ENCODE peak calls at places on chromosomes 5 and 9, in six cellular contexts. Y, B, J, I, P and T are unnamed samples.

GRCh38 chr9:65404232-65405006 is 119.4 kb upstream of the FOXD4L5 start:
- DNase-seq in J (no peak), B (no peak), I (no peak), P (no peak), Y (no peak), T (no peak)

GRCh38 chr5:26432393-26432792 is 606.0 kb downstream of the CDH9 start:
- DNase-seq in B (no peak), Y (no peak), J (no peak), I (no peak), P (no peak), T (no peak)

GRCh38 chr5:81698806-81699205 is 52.1 kb downstream of the SSBP2 start:
- DNase-seq in B (no peak), J (no peak), P (no peak), Y (no peak), I (no peak), T (no peak)

GRCh38 chr9:107260437-107261081 is 22.5 kb upstream of the RAD23B start:
- DNase-seq in B (no peak), I (no peak), J (peak; percentile 66), P (no peak), Y (no peak), T (peak; percentile 64)

GRCh38 chr9:19521205-19521604 is 112.4 kb downstream of the ACER2 start:
- DNase-seq in B (no peak), P (no peak), J (no peak), I (no peak), Y (no peak), T (no peak)

GRCh38 chr5:141686648-141687416 is 4.8 kb upstream of the ARAP3 start:
- DNase-seq in P (no peak), J (no peak), B (no peak), Y (no peak), I (no peak), T (no peak)

GRCh38 chr9:86953181-86953580 is 5.9 kb upstream of the GAS1 start:
- DNase-seq in J (no peak), Y (no peak), B (no peak), I (no peak), P (no peak), T (no peak)

GRCh38 chr9:37745970-37746369 is 7.6 kb upstream of the TRMT10B start:
- DNase-seq in Y (no peak), I (no peak), B (no peak), J (no peak), P (no peak), T (no peak)

GRCh38 chr5:33941090-33941489 is 4.9 kb downstream of the RXFP3 start:
- DNase-seq in I (no peak), B (no peak), Y (no peak), P (no peak), J (no peak), T (no peak)

GRCh38 chr9:135533093-135533492 is 11.9 kb downstream of the LCN1 start:
- DNase-seq in B (no peak), P (no peak), J (no peak), I (no peak), Y (no peak), T (no peak)

GRCh38 chr5:194603-195209 is 3.4 kb downstream of the LRRC14B start:
- DNase-seq in I (no peak), P (no peak), Y (no peak), J (no peak), B (no peak), T (no peak)

GRCh38 chr9:15243086-15243485 is 63.9 kb downstream of the TTC39B start:
- DNase-seq in B (no peak), P (peak; percentile 55), I (no peak), J (no peak), Y (no peak), T (no peak)

GRCh38 chr5:146390469-146390868 is 51.8 kb downstream of the POU4F3 start:
- DNase-seq in P (no peak), I (no peak), J (no peak), Y (no peak), B (no peak), T (no peak)

GRCh38 chr5:1125030-1125357 is 13.1 kb upstream of the SLC12A7 start:
- DNase-seq in P (peak; percentile 52), J (no peak), I (peak; percentile 82), B (no peak), Y (no peak), T (no peak)

DNA sequence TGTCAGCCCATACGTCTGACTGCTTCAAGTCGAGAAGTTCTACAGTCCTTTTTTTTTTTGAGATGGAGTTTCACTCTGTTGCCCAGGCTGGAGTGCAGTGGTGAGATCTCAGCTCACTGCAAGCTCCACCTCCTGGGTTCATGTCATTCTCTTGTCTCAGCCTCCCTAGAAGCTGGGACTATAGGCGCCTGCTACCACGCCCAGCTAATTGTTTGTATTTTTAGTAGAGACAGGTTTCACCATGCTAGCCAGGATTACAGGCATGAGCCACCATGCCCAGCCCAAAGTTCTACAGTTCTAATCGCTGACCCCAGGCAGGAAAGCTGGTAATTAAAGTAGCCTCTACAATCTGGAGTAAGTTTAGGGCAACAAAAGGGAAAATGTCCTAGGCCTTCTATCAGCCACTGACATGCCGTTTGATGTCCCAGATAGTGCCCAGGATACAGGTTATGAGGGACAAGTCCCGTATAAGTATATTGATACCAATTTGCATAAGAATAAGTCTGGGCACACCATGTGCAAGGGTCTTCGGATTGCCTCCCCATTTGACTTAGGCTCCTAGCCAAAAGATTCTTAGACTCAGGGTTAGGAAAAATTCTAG is 1110.8 kb downstream of the TAF11L14 start:
- DNase-seq in J (no peak), I (no peak), B (no peak), P (no peak), Y (no peak), T (peak; percentile 45)
- H3K4me3 ChIP-seq in J (peak overlapping the region; percentile 82), I (peak overlapping the region; percentile 28), B (no peak overlapping the region), P (peak overlapping the region; percentile 35), Y (peak overlapping the region; percentile 34), T (peak overlapping the region; percentile 91)

DNA sequence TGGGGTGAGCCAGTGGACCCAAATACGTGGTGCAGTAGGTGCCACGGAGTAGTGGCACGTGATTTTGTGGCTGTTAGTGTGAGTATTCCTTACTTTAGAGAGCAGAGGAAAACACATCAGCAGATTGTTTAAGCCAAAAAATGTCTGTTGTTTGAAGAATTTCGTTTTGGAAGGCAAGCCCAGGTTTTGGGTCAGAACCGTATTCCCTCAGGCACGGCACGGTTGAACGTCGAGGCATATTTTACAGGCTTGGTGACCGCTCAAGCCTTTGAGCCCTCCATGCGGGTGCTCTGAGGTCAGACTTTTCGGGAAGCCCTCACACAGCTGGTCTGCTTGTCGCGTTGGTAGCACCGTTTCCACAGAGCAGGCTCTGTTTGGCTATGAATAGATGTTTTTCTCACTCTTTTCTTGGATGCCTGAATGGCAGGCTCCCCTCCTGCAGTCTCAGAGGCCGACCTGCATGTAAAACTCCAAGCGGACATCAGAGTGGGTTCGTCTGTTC is 27.2 kb downstream of the NEK6 start:
- DNase-seq in Y (no peak), J (no peak), B (no peak), P (no peak), I (no peak), T (no peak)
- H3K4me3 ChIP-seq in Y (no peak overlapping the region), J (peak overlapping the region; percentile 22), B (no peak overlapping the region), P (no peak overlapping the region), I (no peak overlapping the region), T (peak overlapping the region; percentile 1)

GRCh38 chr9:94872921-94873511 is 146.5 kb downstream of the AOPEP start:
- DNase-seq in J (no peak), Y (no peak), P (no peak), B (no peak), I (no peak), T (no peak)
- H3K4me3 ChIP-seq in J (no peak overlapping the region), Y (no peak overlapping the region), P (no peak overlapping the region), B (no peak overlapping the region), I (no peak overlapping the region), T (no peak overlapping the region)

GRCh38 chr5:137735531-137736284 is at the start of gene KLHL3:
- DNase-seq in B (no peak), I (peak; percentile 48), J (peak; percentile 63), P (peak; percentile 51), Y (peak; percentile 29), T (no peak)
- H3K4me3 ChIP-seq in B (peak within 1 kb of the TSS; percentile 66), I (peak within 1 kb of the TSS; percentile 43), J (peak within 1 kb of the TSS; percentile 55), P (peak within 1 kb of the TSS; percentile 48), Y (peak within 1 kb of the TSS; percentile 63), T (peak within 1 kb of the TSS; percentile 40)

GRCh38 chr9:69326261-69326660 is 1.2 kb downstream of the ENTREP1 start:
- DNase-seq in P (no peak), Y (no peak), I (peak; percentile 43), B (no peak), J (no peak), T (no peak)
- H3K4me3 ChIP-seq in P (no peak overlapping the region), Y (peak overlapping the region; percentile 57), I (peak overlapping the region; percentile 51), B (no peak overlapping the region), J (no peak overlapping the region), T (no peak overlapping the region)

GRCh38 chr9:5513966-5514365 is 3.6 kb downstream of the PDCD1LG2 start:
- DNase-seq in P (no peak), I (no peak), J (no peak), B (no peak), Y (no peak), T (no peak)
- H3K4me3 ChIP-seq in P (no peak overlapping the region), I (no peak overlapping the region), J (no peak overlapping the region), B (no peak overlapping the region), Y (no peak overlapping the region), T (no peak overlapping the region)

GRCh38 chr9:83978992-83979811 is 813 bp downstream of the HNRNPK start:
- DNase-seq in B (peak; percentile 59), J (peak; percentile 89), I (peak; percentile 92), Y (peak; percentile 72), P (peak; percentile 84), T (peak; percentile 55)

GRCh38 chr9:83976372-83976771 is 3.6 kb downstream of the HNRNPK start:
- DNase-seq in B (no peak), Y (no peak), J (no peak), P (no peak), I (no peak), T (no peak)

GRCh38 chr9:83979812-83980394 is at the start of gene HNRNPK:
- DNase-seq in B (peak; percentile 98), P (peak; percentile 99), I (peak; percentile 99), J (peak; percentile 97), Y (peak; percentile 99), T (peak; percentile 95)

GRCh38 chr9:83980395-83981125 is at the start of gene RMI1:
- DNase-seq in J (peak; percentile 95), P (peak; percentile 99), Y (peak; percentile 98), I (peak; percentile 99), B (peak; percentile 97), T (peak; percentile 93)

DNA sequence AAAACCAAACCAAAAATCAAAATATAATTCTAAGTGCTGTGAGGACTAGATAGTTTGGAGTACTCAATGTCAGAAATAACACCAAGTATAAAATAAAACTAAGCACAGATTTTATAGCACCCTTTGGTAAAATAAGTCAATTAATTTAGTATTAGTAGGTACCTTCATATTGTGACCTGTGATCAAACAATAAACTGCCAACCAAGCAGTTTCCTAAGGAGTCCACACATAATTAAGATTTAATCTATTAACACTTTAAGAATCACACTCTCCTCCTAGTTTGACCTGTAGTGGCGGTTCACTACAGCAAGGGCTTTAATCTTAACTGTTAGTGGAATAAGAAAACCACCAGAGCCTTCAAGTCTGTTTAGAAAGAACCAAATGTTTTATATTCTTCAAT is 2.8 kb downstream of the HNRNPK start:
- DNase-seq in Y (no peak), B (no peak), P (no peak), I (no peak), J (no peak), T (no peak)
- H3K4me3 ChIP-seq in Y (peak overlapping the region; percentile 91), B (peak overlapping the region; percentile 98), P (peak overlapping the region; percentile 100), I (no peak overlapping the region), J (peak overlapping the region; percentile 29), T (no peak overlapping the region)

GRCh38 chr5:143396353-143396940 is 7.0 kb downstream of the NR3C1 start:
- DNase-seq in P (no peak), J (peak; percentile 27), I (no peak), B (no peak), Y (no peak), T (no peak)
- H3K4me3 ChIP-seq in P (peak overlapping the region; percentile 86), J (peak overlapping the region; percentile 94), I (no peak overlapping the region), B (peak overlapping the region; percentile 70), Y (peak overlapping the region; percentile 90), T (peak overlapping the region; percentile 97)